ENCODE peak calls at places on chromosomes 11 and 22, in nine cellular contexts. B is colonic mucosa; C is spleen; F is cardiac muscle cell; P is CD8-positive, alpha-beta T cell; E is tibial artery; Z is endodermal cell; I is CD4-positive, alpha-beta memory T cell; Y is MM.1S. U is an unnamed sample.

GRCh38 chr11:83612891-83613766 is 327.0 kb upstream of the CCDC90B start:
- DNase-seq in Y (no peak), B (no peak), F (no peak), Z (peak; percentile 74), I (no peak), P (no peak), C (no peak), E (no peak), U (no peak)

GRCh38 chr22:20435436-20436308 is 2.0 kb downstream of the SCARF2 start:
- DNase-seq in F (no peak), E (no peak), I (no peak), Y (no peak), C (peak; percentile 47), B (no peak), P (no peak), Z (peak; percentile 32), U (no peak)

GRCh38 chr22:30002861-30003489 is 77.3 kb upstream of the HORMAD2 start:
- DNase-seq in B (peak; percentile 77), P (no peak), E (no peak), Y (no peak), C (no peak), I (no peak), F (no peak), Z (no peak), U (no peak)

GRCh38 chr22:30318773-30319419 is 7.8 kb downstream of the TBC1D10A start:
- DNase-seq in P (no peak), C (no peak), B (no peak), I (no peak), Z (peak; percentile 53), F (no peak), Y (no peak), E (no peak), U (no peak)

GRCh38 chr22:42764895-42765363 is 44.3 kb upstream of the A4GALT start:
- DNase-seq in B (no peak), Y (no peak), F (no peak), I (no peak), C (no peak), Z (no peak), E (no peak), P (no peak), U (no peak)

GRCh38 chr22:42171417-42171816 is 40.8 kb upstream of the CYP2D6 start:
- DNase-seq in F (no peak), C (no peak), Z (peak; percentile 70), I (no peak), P (no peak), Y (no peak), E (no peak), B (no peak), U (no peak)

GRCh38 chr11:69563946-69564780 is 76.8 kb upstream of the CCND1 start:
- DNase-seq in Z (no peak), E (no peak), I (no peak), C (no peak), B (no peak), P (no peak), Y (no peak), F (no peak), U (no peak)

GRCh38 chr11:111793863-111794262 is 27.7 kb upstream of the PPP2R1B start:
- DNase-seq in P (no peak), Y (no peak), Z (no peak), C (no peak), B (no peak), I (no peak), F (peak; percentile 18), E (no peak), U (no peak)

GRCh38 chr11:77479746-77480352 is 6.0 kb upstream of the PAK1 start:
- DNase-seq in Y (no peak), Z (no peak), P (no peak), B (no peak), I (no peak), E (no peak), F (no peak), C (no peak), U (no peak)

GRCh38 chr11:117090111-117090706 is 8.0 kb downstream of the SIK3 start:
- DNase-seq in F (no peak), E (no peak), Z (no peak), P (no peak), C (no peak), I (no peak), B (no peak), Y (no peak), U (no peak)

GRCh38 chr11:117089685-117090084 is 8.5 kb downstream of the SIK3 start:
- DNase-seq in C (no peak), I (no peak), Y (no peak), Z (no peak), B (no peak), P (no peak), F (no peak), E (no peak), U (no peak)

GRCh38 chr11:117092951-117093590 is 5.2 kb downstream of the SIK3 start:
- DNase-seq in E (no peak), P (no peak), B (no peak), F (no peak), C (no peak), Z (no peak), I (no peak), Y (no peak), U (no peak)

GRCh38 chr11:117094776-117095175 is 3.5 kb downstream of the SIK3 start:
- DNase-seq in I (no peak), C (no peak), P (no peak), B (no peak), Z (no peak), Y (no peak), F (peak; percentile 45), E (no peak), U (no peak)

DNA sequence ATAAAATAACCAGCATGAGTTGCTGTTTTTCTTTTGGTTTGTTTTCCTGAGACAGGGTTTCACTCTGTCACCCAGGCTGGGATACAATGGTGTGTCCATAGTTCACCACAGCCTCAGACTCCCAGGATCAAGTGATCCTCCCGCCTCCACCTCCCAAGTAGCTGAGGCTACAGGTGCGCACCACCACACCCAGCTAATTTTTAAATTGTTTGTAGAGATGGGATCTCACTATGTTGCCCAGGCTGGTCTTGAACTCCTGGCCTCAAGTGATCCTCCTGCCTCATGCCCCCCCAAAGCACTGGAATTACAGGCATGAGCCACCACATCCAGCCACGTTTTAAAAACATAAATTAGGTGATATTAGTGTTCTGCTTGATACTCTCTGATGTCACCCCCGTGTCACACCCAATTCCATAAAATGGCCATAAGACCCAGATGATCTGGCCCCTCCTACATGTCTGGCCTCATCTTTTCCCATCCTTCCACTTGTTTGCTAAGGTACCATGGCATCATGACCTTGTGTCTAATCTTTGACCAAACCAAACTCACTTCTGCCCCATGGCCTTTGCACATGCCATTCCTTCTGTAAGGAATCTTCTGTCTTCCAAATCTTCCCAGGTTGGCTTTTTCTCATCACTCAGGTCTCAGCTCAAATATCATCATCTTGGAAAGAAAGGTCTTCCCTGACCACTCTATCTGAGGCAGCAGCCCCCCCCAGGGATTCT is 6.3 kb downstream of the SIK3 start:
- DNase-seq in E (no peak), C (no peak), Y (no peak), B (no peak), Z (no peak), P (no peak), F (no peak), I (no peak), U (no peak)
- H3K4me1 ChIP-seq in E (no peaks in the 10 kb centered on the region), C (peaks cover 67% of the 10 kb centered on the region), Y (peaks cover 24% of the 10 kb centered on the region), B (peaks cover 17% of the 10 kb centered on the region), Z (peaks cover 5% of the 10 kb centered on the region), P (peaks cover 55% of the 10 kb centered on the region), F (peaks cover 21% of the 10 kb centered on the region), I (peaks cover 82% of the 10 kb centered on the region), U (peaks cover 5% of the 10 kb centered on the region)

GRCh38 chr22:49960967-49961600 is 512 bp downstream of the PIM3 start:
- DNase-seq in Y (peak; percentile 40), E (no peak), C (peak; percentile 93), Z (peak; percentile 81), P (no peak), B (peak; percentile 59), F (peak; percentile 57), I (peak; percentile 35), U (peak; percentile 45)
- H3K4me3 ChIP-seq in Y (peak overlapping the region; percentile 94), E (peak overlapping the region; percentile 85), C (peak overlapping the region; percentile 98), Z (peak overlapping the region; percentile 81), P (peak overlapping the region; percentile 86), B (peak overlapping the region; percentile 99), F (peak overlapping the region; percentile 93), I (peak overlapping the region; percentile 88), U (peak overlapping the region; percentile 99)

GRCh38 chr22:47446331-47446730 is 683.9 kb downstream of the TBC1D22A start:
- DNase-seq in C (no peak), Y (no peak), E (no peak), Z (no peak), P (no peak), F (no peak), I (no peak), B (peak; percentile 1), U (no peak)

GRCh38 chr22:47450876-47451475 is 688.5 kb downstream of the TBC1D22A start:
- DNase-seq in B (no peak), Y (no peak), F (no peak), Z (no peak), E (no peak), C (no peak), I (no peak), P (no peak), U (no peak)

GRCh38 chr22:47446821-47447810 is 684.7 kb downstream of the TBC1D22A start:
- DNase-seq in B (peak; percentile 12), P (no peak), E (no peak), I (no peak), F (no peak), C (no peak), Y (no peak), Z (no peak), U (no peak)

GRCh38 chr22:47449508-47450270 is 687.2 kb downstream of the TBC1D22A start:
- DNase-seq in I (no peak), B (no peak), P (no peak), C (no peak), E (no peak), Z (no peak), F (no peak), Y (no peak), U (no peak)

DNA sequence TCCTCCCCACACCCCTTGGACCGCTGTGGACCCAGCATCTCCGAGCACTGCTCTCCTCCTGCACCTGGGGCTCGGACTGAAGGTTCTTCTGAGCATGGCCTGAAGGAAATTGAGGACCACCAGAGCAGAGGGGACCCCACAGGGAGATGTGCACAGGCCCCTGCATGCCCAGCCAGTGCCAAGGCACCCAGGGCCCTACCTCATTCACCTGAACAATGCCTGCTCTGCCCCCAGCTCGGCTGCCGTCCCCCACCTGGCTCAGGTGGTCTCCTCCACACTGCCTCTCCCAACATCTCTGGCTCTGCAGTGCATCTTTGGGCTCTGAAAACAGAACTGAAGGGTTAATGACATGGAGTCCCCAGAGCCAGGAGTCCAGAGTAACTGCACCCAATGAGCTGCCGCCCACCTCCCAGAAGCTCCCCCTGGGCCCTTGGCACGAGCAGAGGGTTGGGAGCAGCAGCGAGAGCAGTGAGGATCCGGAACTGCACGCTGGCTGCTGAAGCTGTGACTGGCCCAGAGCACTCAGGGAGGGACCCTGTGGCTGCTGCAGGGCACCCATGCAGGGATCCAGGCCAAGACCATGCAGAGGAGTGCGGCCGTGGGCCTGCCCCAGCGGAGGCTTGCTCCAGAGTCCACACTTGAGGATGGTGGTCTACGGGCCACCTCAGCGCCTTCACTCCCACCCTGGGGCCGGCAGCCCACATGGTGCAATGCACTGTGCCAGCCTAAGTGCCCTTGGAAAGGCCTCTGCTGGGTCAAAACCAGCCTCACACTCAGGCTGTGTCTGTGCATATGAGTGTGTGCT is 686.0 kb downstream of the TBC1D22A start:
- DNase-seq in F (no peak), Y (no peak), E (no peak), Z (no peak), B (peak; percentile 7), P (no peak), I (no peak), C (no peak), U (peak; percentile 16)
- H3K9me3 ChIP-seq in F (no peaks in the 10 kb centered on the region), Y (no peaks in the 10 kb centered on the region), E (peaks cover 6% of the 10 kb centered on the region), Z (peaks cover 54% of the 10 kb centered on the region), B (no peaks in the 10 kb centered on the region), P (no peaks in the 10 kb centered on the region), I (no peaks in the 10 kb centered on the region), C (peaks cover 1% of the 10 kb centered on the region), U (no peaks in the 10 kb centered on the region)

GRCh38 chr22:46070722-46071450 is 79.4 kb upstream of the PPARA start:
- DNase-seq in Z (peak; percentile 80), I (peak; percentile 39), Y (peak; percentile 64), F (peak; percentile 76), E (peak; percentile 31), B (peak; percentile 68), C (peak; percentile 88), P (no peak), U (peak; percentile 58)
- H3K4me1 ChIP-seq in Z (no peaks in the 10 kb centered on the region), I (peaks cover 53% of the 10 kb centered on the region), Y (no peaks in the 10 kb centered on the region), F (no peaks in the 10 kb centered on the region), E (no peaks in the 10 kb centered on the region), B (peaks cover 33% of the 10 kb centered on the region), C (peaks cover 84% of the 10 kb centered on the region), P (peaks cover 34% of the 10 kb centered on the region), U (peaks cover 3% of the 10 kb centered on the region)